ENCODE peak calls at places on chromosomes 1 and 21, in five cellular contexts. H is sigmoid colon, I is esophagus muscularis mucosa, D is GM12891, E is K562. V is an unnamed sample.

GRCh38 chr1:21436488-21437340 is 3.2 kb upstream of the NBPF3 start:
- DNase-seq in H (no peak), I (no peak), D (no peak), E (no peak), V (peak; percentile 46)

GRCh38 chr21:33492571-33492970 is 1.1 kb upstream of the DNAJC28 start:
- DNase-seq in H (no peak), I (no peak), D (no peak), E (no peak), V (no peak)

GRCh38 chr1:38285807-38286530 is 239.4 kb upstream of the POU3F1 start:
- DNase-seq in H (no peak), I (peak; percentile 87), D (no peak), E (no peak), V (no peak)

GRCh38 chr1:170765279-170765678 is 101.3 kb downstream of the PRRX1 start:
- DNase-seq in H (no peak), I (no peak), D (no peak), E (no peak), V (no peak)

GRCh38 chr1:94321662-94322061 is 84.3 kb upstream of the ARHGAP29 start:
- DNase-seq in H (no peak), I (no peak), D (no peak), E (no peak), V (no peak)

GRCh38 chr21:33572350-33572749 is 16.1 kb downstream of the DONSON start:
- DNase-seq in H (no peak), I (no peak), D (no peak), E (no peak), V (no peak)

GRCh38 chr1:19445417-19446342 is 39.7 kb downstream of the CAPZB start:
- DNase-seq in H (no peak), I (no peak), D (no peak), E (no peak), V (peak; percentile 68)

GRCh38 chr1:115198938-115199337 is 109.6 kb upstream of the TSPAN2 start:
- DNase-seq in H (no peak), I (peak; percentile 89), D (no peak), E (no peak), V (no peak)

GRCh38 chr1:66436378-66437135 is 97.4 kb upstream of the SGIP1 start:
- DNase-seq in H (no peak), I (peak; percentile 90), D (no peak), E (no peak), V (no peak)

GRCh38 chr1:239261521-239261920 is 124.8 kb upstream of the CHRM3 start:
- DNase-seq in H (no peak), I (no peak), D (no peak), E (no peak), V (no peak)

GRCh38 chr1:25871086-25871703 is 4.3 kb downstream of the PAQR7 start:
- DNase-seq in H (peak; percentile 49), I (no peak), D (no peak), E (peak; percentile 57), V (no peak)

GRCh38 chr1:2396476-2396875 is 4.8 kb downstream of the RER1 start:
- DNase-seq in H (no peak), I (no peak), D (no peak), E (no peak), V (no peak)

GRCh38 chr1:2396059-2396458 is 4.4 kb downstream of the RER1 start:
- DNase-seq in H (no peak), I (no peak), D (no peak), E (no peak), V (no peak)

GRCh38 chr1:2398871-2399270 is 7.2 kb downstream of the RER1 start:
- DNase-seq in H (no peak), I (no peak), D (no peak), E (no peak), V (no peak)

GRCh38 chr1:2395245-2395644 is 3.6 kb downstream of the RER1 start:
- DNase-seq in H (peak; percentile 66), I (no peak), D (no peak), E (no peak), V (no peak)

DNA sequence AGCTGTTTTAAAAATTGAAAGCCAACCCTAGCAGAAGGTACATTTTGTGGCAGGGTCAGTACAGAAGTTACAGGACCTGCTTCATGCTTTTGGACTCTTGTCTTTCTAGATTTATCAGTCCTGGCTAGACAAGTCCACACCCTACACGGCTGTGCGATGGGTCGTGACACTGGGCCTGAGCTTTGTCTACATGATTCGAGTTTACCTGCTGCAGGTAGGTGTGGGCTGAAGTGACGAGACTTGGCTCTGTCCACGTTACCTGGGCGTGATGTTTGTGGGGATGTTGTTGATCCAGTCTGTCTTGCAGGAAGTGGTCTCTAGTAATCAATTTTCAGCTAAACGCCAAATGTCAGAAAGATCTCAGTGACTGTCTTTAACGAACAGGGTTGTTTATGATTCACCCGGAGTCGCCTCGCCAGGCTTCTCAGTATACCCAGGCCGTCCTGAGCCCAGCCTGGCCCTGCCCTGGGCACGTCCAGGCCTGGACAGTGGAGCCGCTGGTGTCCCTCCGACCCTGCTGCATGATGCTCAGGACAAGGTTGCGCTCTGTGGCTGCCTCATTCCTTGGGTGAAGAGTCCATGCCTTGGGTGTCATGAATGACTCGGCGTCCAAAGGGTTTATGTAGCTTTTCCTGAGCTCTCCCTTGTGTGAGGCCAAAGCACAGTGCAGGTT is 5.5 kb downstream of the RER1 start:
- DNase-seq in H (no peak), I (no peak), D (no peak), E (no peak), V (no peak)
- TF ChIP-seq POLR2AphosphoS5 in H (no peak), I (no peak), D (no peak), E (no peak), V (no peak)

GRCh38 chr21:45534591-45535331 is 7.5 kb downstream of the SLC19A1 start:
- DNase-seq in H (peak; percentile 63), I (no peak), D (no peak), E (no peak), V (peak; percentile 73)
- TF ChIP-seq POLR2AphosphoS5 in H (no peak), I (no peak), D (no peak), E (no peak), V (no peak)

DNA sequence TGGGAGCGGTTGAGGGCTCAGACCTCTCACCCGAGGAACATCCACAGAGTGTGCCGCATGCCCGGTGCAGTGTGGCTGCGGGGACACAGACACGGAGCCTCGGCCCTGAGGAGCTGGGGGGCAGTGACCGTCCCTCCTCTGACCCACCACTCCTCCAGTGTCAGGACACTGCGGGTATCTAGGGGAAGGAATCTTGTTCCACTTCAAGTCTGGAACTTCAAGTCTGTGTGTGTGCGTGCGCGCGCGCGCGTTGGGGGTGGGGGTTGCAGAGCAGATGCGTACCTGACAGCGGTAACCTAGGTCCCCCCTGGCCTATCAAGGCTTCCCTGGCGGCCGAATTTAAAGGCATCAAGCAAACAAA is 17.3 kb downstream of the PCSK9 start:
- DNase-seq in H (no peak), I (no peak), D (no peak), E (no peak), V (peak; percentile 13)
- TF ChIP-seq POLR2AphosphoS5 in H (no peak), I (no peak), D (no peak), E (no peak), V (no peak)

GRCh38 chr1:9249534-9250335 is 15.2 kb downstream of the H6PD start:
- DNase-seq in H (no peak), I (no peak), D (peak; percentile 72), E (peak; percentile 63), V (peak; percentile 64)

GRCh38 chr1:9250336-9250585 is 15.7 kb downstream of the H6PD start:
- DNase-seq in H (no peak), I (no peak), D (no peak), E (no peak), V (no peak)

GRCh38 chr1:9251501-9251900 is 16.9 kb downstream of the H6PD start:
- DNase-seq in H (no peak), I (no peak), D (no peak), E (no peak), V (no peak)

GRCh38 chr1:9249263-9249533 is 14.6 kb downstream of the H6PD start:
- DNase-seq in H (no peak), I (no peak), D (no peak), E (no peak), V (no peak)

GRCh38 chr1:9250586-9251381 is 16.2 kb downstream of the H6PD start:
- DNase-seq in H (no peak), I (no peak), D (no peak), E (no peak), V (peak; percentile 60)
- TF ChIP-seq POLR2AphosphoS5 in H (no peak), I (no peak), D (no peak), E (no peak), V (no peak)

V was measured in stomach.